ENCODE peak calls at places on chromosomes 5 and 9, in ten cellular contexts. Z is GM12865, T is stomach, O is HFF-Myc, E is tibial nerve, G is HCT116, L is astrocyte, B is thoracic aorta, I is BJ, R is WERI-Rb-1. K is an unnamed sample.

GRCh38 chr5:135955525-135955924 is 742 bp upstream of the LECT2 start:
- DNase-seq in I (no peak), E (no peak), T (no peak), L (no peak), B (no peak), Z (peak; percentile 46), O (no peak), R (no peak), G (no peak), K (peak; percentile 24)

GRCh38 chr9:120443976-120444375 is 136.0 kb downstream of the CDK5RAP2 start:
- DNase-seq in B (no peak), G (no peak), L (no peak), Z (no peak), R (no peak), E (no peak), I (no peak), O (no peak), T (no peak), K (no peak)

GRCh38 chr9:115002371-115003120 is 72.2 kb upstream of the TNFSF8 start:
- DNase-seq in T (no peak), I (no peak), R (no peak), Z (no peak), O (no peak), E (no peak), B (no peak), G (no peak), L (no peak), K (no peak)

GRCh38 chr9:124934290-124934689 is 6.6 kb downstream of the GOLGA1 start:
- DNase-seq in Z (peak; percentile 28), L (peak; percentile 13), O (no peak), G (no peak), R (no peak), T (no peak), E (no peak), I (peak; percentile 35), B (no peak), K (no peak)

GRCh38 chr5:32092938-32093812 is 80.9 kb downstream of the GOLPH3 start:
- DNase-seq in R (peak; percentile 84), L (peak; percentile 52), I (no peak), T (peak; percentile 63), O (peak; percentile 58), G (peak; percentile 52), E (peak; percentile 41), Z (peak; percentile 82), B (peak; percentile 45), K (peak; percentile 44)

GRCh38 chr5:113112435-113112834 is 135.8 kb downstream of the DCP2 start:
- DNase-seq in Z (no peak), R (no peak), E (no peak), G (no peak), I (no peak), T (no peak), L (peak; percentile 49), B (no peak), O (no peak), K (no peak)

GRCh38 chr9:102237094-102237493 is 498.6 kb upstream of the GRIN3A start:
- DNase-seq in G (no peak), O (no peak), T (no peak), Z (no peak), I (no peak), R (no peak), L (no peak), E (no peak), B (no peak), K (no peak)

GRCh38 chr5:66993448-66993847 is 203.2 kb downstream of the CD180 start:
- DNase-seq in I (no peak), G (no peak), R (peak; percentile 54), O (no peak), Z (no peak), E (no peak), B (no peak), L (no peak), T (no peak), K (no peak)

GRCh38 chr5:180173198-180173544 is 35.8 kb downstream of the RASGEF1C start:
- DNase-seq in R (no peak), L (no peak), B (no peak), Z (no peak), G (no peak), I (no peak), T (no peak), E (no peak), O (no peak), K (no peak)

GRCh38 chr5:180171568-180172094 is 37.4 kb downstream of the RASGEF1C start:
- DNase-seq in Z (no peak), R (no peak), I (no peak), G (no peak), E (no peak), B (no peak), L (no peak), O (no peak), T (no peak), K (no peak)

GRCh38 chr5:180170810-180171567 is 38.0 kb downstream of the RASGEF1C start:
- DNase-seq in O (no peak), T (no peak), L (no peak), Z (no peak), R (no peak), G (no peak), B (no peak), E (no peak), I (no peak), K (no peak)

GRCh38 chr5:180173875-180174586 is 35.0 kb downstream of the RASGEF1C start:
- DNase-seq in O (no peak), R (no peak), E (no peak), Z (no peak), I (no peak), G (no peak), T (no peak), L (peak; percentile 88), B (no peak), K (no peak)

GRCh38 chr5:180172447-180173197 is 36.4 kb downstream of the RASGEF1C start:
- DNase-seq in L (no peak), E (peak; percentile 52), T (no peak), O (no peak), B (no peak), G (no peak), R (no peak), I (no peak), Z (no peak), K (no peak)
- TF ChIP-seq CTCF in L (no peak), E (no peak), T (no peak), O (no peak), B (no peak), G (no peak), R (no peak), I (no peak), Z (no peak), K (no peak)

DNA sequence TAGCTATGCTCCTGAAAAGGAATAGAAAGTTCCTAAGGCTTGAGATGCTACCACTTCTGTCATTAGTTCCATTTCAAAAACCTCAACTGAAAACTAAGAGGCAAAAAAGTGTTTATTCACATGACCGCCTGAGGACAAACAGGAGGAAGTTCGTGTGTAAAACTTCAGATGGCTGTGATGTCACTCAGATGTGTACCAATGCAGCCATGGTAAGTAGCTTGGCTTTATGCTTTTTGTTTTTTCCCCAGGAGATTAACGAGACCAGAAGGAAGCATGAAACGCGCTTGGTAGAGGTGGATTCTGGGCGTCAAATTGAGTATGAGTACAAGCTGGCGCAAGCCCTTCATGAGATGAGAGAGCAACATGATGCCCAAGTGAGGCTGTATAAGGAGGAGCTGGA is 33.0 kb downstream of the LMNB1 start:
- DNase-seq in R (no peak), O (no peak), B (no peak), T (no peak), I (no peak), E (no peak), Z (no peak), G (no peak), L (no peak), K (no peak)
- H3K4me3 ChIP-seq in R (no peak overlapping the region), O (no peak overlapping the region), B (no peak overlapping the region), T (no peak overlapping the region), I (no peak overlapping the region), E (no peak overlapping the region), Z (no peak overlapping the region), G (no peak overlapping the region), L (no peak overlapping the region), K (no peak overlapping the region)

GRCh38 chr9:27125030-27125429 is 16.0 kb downstream of the TEK start:
- DNase-seq in L (peak; percentile 99), T (peak; percentile 31), B (peak; percentile 4), G (peak; percentile 7), R (no peak), E (no peak), O (peak; percentile 41), I (peak; percentile 36), Z (no peak), K (no peak)

GRCh38 chr9:27125936-27126335 is 16.9 kb downstream of the TEK start:
- DNase-seq in L (peak; percentile 58), E (no peak), R (no peak), B (no peak), G (no peak), I (no peak), O (no peak), T (no peak), Z (no peak), K (no peak)

GRCh38 chr9:27131731-27132130 is 22.7 kb downstream of the TEK start:
- DNase-seq in E (no peak), I (no peak), B (no peak), G (no peak), T (no peak), L (no peak), O (no peak), Z (no peak), R (no peak), K (no peak)

GRCh38 chr9:27126682-27127081 is 17.7 kb downstream of the TEK start:
- DNase-seq in T (no peak), L (no peak), R (no peak), G (no peak), Z (no peak), O (no peak), E (no peak), B (no peak), I (no peak), K (no peak)

DNA sequence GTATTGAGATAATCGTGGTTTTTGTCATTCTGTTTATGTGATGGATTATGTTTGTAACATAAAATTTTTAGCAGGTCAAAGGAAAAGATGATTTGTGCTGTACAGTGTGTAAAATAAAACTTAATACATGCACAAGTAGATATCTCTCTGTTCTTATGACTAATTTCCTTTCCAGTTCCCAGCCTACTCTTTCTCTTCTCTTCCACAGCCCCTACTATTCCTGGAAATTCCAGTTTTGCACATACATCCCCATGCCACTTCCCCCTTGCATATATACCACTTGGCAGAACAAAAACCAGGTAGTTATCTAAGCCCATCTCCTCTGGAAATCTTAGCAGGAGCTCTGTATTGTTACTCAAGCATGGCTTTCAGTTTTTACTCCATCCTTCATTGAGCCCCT is 20.2 kb downstream of the TEK start:
- DNase-seq in G (no peak), O (no peak), T (no peak), E (no peak), R (no peak), Z (no peak), L (no peak), B (no peak), I (no peak), K (no peak)
- TF ChIP-seq CTCF in G (no peak), O (no peak), T (no peak), E (no peak), R (no peak), Z (no peak), L (no peak), B (no peak), I (no peak), K (no peak)

DNA sequence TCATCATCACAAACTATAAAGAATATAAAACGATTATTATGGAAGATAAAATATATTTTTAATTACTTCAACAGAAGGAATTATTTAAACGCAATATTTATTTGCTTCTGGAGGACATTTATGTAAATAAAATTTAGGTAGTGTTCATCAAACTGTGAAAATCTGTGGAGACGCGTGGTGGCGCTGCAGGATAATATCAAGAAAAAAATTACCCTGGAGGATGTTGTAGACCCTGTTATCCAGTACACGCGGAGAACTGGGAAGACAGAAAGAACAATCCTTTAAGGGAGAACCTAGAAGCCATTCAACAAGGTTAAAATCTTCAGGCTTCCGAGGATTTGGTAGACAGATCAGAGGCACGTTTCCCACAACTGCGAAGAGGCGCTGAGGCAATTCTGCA is at the start of gene PCDHB12:
- DNase-seq in I (no peak), R (no peak), B (no peak), E (no peak), G (no peak), L (no peak), T (no peak), O (no peak), Z (no peak), K (no peak)
- H3K4me3 ChIP-seq in I (no peak within 1 kb of the TSS), R (no peak within 1 kb of the TSS), B (peak within 1 kb of the TSS; percentile 42), E (peak within 1 kb of the TSS; percentile 24), G (no peak within 1 kb of the TSS), L (no peak within 1 kb of the TSS), T (no peak within 1 kb of the TSS), O (no peak within 1 kb of the TSS), Z (no peak within 1 kb of the TSS), K (no peak within 1 kb of the TSS)